ENCODE peak calls at places on chromosomes 12 and 14, in six cellular contexts. V is GM12891, D is H1, E is HepG2, C is K562, F is GM12878. B is an unnamed sample.

GRCh38 chr14:68089146-68089715 is 269.7 kb downstream of the RAD51B start:
- DNase-seq in V (no peak), E (no peak), C (no peak), F (no peak), D (no peak), B (no peak)

GRCh38 chr12:27244680-27245005 is 557 bp downstream of the STK38L start:
- DNase-seq in D (no peak), F (no peak), C (no peak), V (no peak), E (no peak), B (peak)

GRCh38 chr12:79521576-79521975 is 169.2 kb downstream of the PAWR start:
- DNase-seq in F (no peak), D (no peak), E (no peak), V (no peak), C (no peak), B (no peak)

GRCh38 chr12:3447318-3447717 is 43.7 kb upstream of the PRMT8 start:
- DNase-seq in V (no peak), D (no peak), F (no peak), E (no peak), C (no peak), B (no peak)

GRCh38 chr12:48361664-48362339 is 11.1 kb upstream of the ZNF641 start:
- DNase-seq in C (peak), D (no peak), F (no peak), E (no peak), V (no peak), B (no peak)

GRCh38 chr12:132151766-132152410 is 7.6 kb downstream of the NOC4L start:
- DNase-seq in E (no peak), D (no peak), C (no peak), V (no peak), F (no peak), B (peak)

GRCh38 chr12:52063081-52063985 is 6.4 kb upstream of the ATG101 start:
- DNase-seq in D (no peak), C (peak), V (no peak), E (no peak), F (no peak), B (no peak)

GRCh38 chr12:94873368-94874085 is 130.0 kb downstream of the NDUFA12 start:
- DNase-seq in V (peak), C (peak), D (peak), F (no peak), E (no peak), B (peak)

GRCh38 chr12:110965574-110965973 is 45.2 kb upstream of the MYL2 start:
- DNase-seq in F (no peak), V (no peak), D (no peak), E (no peak), C (peak), B (no peak)

GRCh38 chr14:96762650-96763049 is 34.5 kb upstream of the VRK1 start:
- DNase-seq in C (peak), F (peak), D (no peak), V (peak), E (peak), B (peak)

GRCh38 chr12:81896771-81897170 is 137.6 kb upstream of the PPFIA2 start:
- DNase-seq in D (no peak), V (no peak), F (no peak), C (no peak), E (no peak), B (no peak)

GRCh38 chr14:78985668-78986073 is 815.5 kb downstream of the NRXN3 start:
- DNase-seq in E (no peak), C (no peak), F (no peak), D (peak), V (no peak), B (no peak)

GRCh38 chr12:128583453-128583852 is 240.3 kb downstream of the SLC15A4 start:
- DNase-seq in V (no peak), C (peak), F (no peak), D (peak), E (no peak), B (no peak)
- TF ChIP-seq TAF1 in V (no peak), C (no peak), F (no peak), D (no peak), E (no peak), B (no peak)

GRCh38 chr14:73058224-73058922 is at the start of gene RBM25:
- DNase-seq in F (peak), E (peak), D (peak), C (peak), V (peak), B (peak)
- TF ChIP-seq POLR2A in F (peak), E (peak), D (peak), C (peak), V (peak), B (peak)

DNA sequence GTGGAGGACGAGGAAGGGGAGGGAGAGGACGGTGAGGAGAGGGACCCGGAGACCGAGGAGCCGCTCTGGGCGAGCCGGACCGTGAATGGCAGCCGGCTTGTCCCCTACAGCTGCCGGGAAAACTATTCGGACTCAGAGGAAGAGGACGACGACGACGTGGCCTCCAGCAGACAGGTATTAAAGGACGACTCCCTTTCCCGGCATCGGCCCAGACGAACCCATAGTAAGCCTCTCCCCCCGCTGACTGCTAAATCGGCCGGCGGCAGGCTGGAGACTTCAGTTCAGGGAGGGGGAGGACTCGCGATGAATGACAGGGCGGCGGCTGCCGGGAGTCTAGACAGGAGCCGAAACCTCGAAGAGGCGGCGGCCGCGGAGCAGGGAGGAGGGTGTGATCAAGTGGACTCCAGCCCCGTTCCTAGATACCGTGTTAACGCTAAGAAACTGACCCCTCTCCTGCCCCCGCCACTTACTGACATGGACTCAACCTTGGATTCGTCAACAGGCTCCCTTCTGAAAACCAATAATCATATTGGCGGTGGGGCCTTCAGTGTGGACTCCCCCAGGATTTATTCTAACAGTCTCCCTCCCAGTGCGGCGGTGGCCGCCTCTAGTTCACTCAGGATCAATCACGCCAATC is 980 bp downstream of the LEMD3 start:
- DNase-seq in C (peak), D (peak), F (no peak), V (peak), E (peak), B (no peak)
- TF ChIP-seq TAF1 in C (peak), D (peak), F (no peak), V (no peak), E (no peak), B (no peak)

GRCh38 chr12:6943387-6943718 is 263 bp upstream of the RNU7-1 start:
- DNase-seq in F (no peak), V (peak), D (peak), C (peak), E (peak), B (peak)
- TF ChIP-seq POLR2A in F (no peak), V (no peak), D (no peak), C (no peak), E (no peak), B (no peak)

GRCh38 chr14:59301354-59301753 is 112.9 kb downstream of the DAAM1 start:
- DNase-seq in V (peak), E (peak), D (no peak), F (peak), C (no peak), B (peak)
- TF ChIP-seq TAF1 in V (no peak), E (no peak), D (no peak), F (no peak), C (no peak), B (no peak)

DNA sequence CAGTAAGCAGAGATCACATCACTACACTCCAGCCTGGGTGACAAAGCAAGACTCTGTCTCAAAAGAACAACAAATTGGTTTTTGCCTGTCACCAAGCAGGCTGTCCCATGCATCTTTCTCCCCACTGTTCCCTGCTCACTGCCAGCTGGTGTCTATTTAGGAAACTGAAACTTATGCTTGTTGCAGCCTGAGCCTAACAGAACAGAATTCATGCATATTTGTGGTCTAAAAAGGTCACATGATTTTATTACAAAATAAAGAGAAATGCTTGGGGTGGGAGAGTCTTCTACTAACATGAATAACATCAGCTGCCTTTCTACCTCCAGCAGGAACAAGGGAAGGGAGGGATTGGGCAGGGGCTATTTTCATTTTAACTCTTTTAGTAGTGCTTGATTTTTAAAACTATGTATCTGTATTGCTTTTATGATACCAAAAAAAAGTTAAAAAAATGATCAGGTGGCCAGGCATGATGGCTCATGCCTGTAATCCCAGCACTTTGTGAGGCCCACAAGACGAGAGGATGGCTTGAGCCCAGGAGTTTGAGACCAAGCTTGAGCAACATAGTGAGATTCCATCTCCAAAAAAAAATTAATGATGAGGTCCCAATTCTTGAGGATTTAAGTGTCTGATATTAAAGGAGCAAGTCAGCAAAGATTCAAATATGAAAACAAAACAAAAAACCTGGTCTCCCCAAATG is 923 bp downstream of the STAT2 start:
- DNase-seq in F (no peak), D (no peak), C (no peak), V (no peak), E (no peak), B (no peak)
- TF ChIP-seq POLR2A in F (peak), D (no peak), C (no peak), V (no peak), E (no peak), B (no peak)

DNA sequence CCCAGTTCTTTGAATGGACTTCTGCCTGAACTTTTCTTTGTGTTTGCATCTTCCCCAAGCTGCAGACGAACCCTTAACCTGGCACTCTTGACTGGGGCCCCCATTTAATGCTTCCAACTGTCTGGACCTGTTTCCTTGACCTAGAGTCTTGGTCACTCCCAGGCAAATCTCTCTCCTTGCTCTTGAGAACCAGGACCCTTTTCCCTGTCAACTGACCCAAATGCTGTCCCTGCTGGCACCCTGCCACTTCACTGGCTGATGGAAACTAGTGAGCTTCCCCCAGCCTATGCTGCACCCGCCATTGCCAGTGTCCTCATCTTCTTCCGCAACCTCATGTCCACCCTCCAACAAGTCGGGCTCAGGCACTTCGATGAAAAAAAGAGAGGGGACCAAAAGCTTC is 79.5 kb downstream of the PRIMA1 start:
- DNase-seq in F (no peak), E (no peak), C (no peak), V (no peak), D (no peak), B (no peak)
- TF ChIP-seq TAF1 in F (no peak), E (no peak), C (no peak), V (no peak), D (no peak), B (no peak)

GRCh38 chr14:23306412-23307145 is at the start of gene BCL2L2:
- DNase-seq in C (peak), F (no peak), E (peak), V (peak), D (peak), B (peak)
- TF ChIP-seq POLR2A in C (peak), F (peak), E (no peak), V (peak), D (peak), B (peak)

GRCh38 chr12:5989621-5990020 is 44.6 kb upstream of the ANO2 start:
- DNase-seq in C (no peak), V (no peak), E (no peak), D (no peak), F (no peak), B (no peak)

GRCh38 chr12:5987573-5987972 is 42.5 kb upstream of the ANO2 start:
- DNase-seq in D (no peak), E (no peak), C (no peak), F (no peak), V (no peak), B (no peak)

GRCh38 chr12:5985471-5985870 is 40.4 kb upstream of the ANO2 start:
- DNase-seq in D (no peak), E (no peak), F (no peak), V (no peak), C (no peak), B (no peak)

GRCh38 chr12:5988088-5988487 is 43.0 kb upstream of the ANO2 start:
- DNase-seq in F (no peak), E (no peak), D (no peak), C (no peak), V (no peak), B (no peak)

DNA sequence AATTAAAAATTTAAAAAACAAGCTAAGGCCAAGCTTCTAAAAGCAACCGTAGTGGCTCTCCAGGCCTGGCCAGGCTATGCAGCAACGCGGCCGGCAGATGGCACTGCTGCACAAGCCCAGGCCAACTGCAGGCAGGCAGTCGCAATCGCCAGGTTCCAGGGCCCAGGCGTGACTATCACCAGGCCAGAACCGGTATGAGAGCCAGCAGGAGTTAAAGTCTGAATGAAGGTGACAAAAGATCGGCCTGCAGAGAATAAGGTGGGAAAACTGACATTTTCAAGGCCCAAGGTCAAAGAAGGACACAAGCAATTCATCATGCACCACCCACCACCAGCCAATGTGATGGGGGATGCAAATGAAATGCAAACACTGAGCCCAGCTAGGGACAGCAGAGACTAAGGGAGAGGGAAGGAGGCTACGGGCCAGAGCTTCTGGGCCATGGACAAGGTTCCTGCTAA is 43.6 kb upstream of the ANO2 start:
- DNase-seq in V (peak), C (peak), F (peak), E (peak), D (peak), B (peak)
- TF ChIP-seq TAF1 in V (no peak), C (no peak), F (no peak), E (no peak), D (no peak), B (no peak)